ENCODE peak calls at places on chromosomes 11 and 22, in four cellular contexts. One of them, this sample, is unnamed.

GRCh38 chr11:76790251-76790650 is 7.1 kb downstream of the TSKU start:
- DNase-seq in brain microvascular endothelial cell: no peak
- DNase-seq in IMR-90: no peak
- DNase-seq in spleen: peak; percentile 51
- DNase-seq in this sample: no peak

GRCh38 chr11:128482512-128483191 is 104.7 kb downstream of the ETS1 start:
- DNase-seq in brain microvascular endothelial cell: peak; percentile 39
- DNase-seq in IMR-90: peak; percentile 46
- DNase-seq in spleen: no peak
- DNase-seq in this sample: no peak

GRCh38 chr11:119727523-119728081 is 1.4 kb downstream of the NECTIN1 start:
- DNase-seq in brain microvascular endothelial cell: no peak
- DNase-seq in IMR-90: no peak
- DNase-seq in spleen: peak; percentile 90
- DNase-seq in this sample: no peak

GRCh38 chr22:30694171-30694637 is 470 bp upstream of the OSBP2 start:
- DNase-seq in brain microvascular endothelial cell: no peak
- DNase-seq in IMR-90: peak; percentile 35
- DNase-seq in spleen: peak; percentile 83
- DNase-seq in this sample: peak; percentile 2

GRCh38 chr11:125069796-125070195 is 6.7 kb downstream of the SLC37A2 start:
- DNase-seq in brain microvascular endothelial cell: no peak
- DNase-seq in IMR-90: peak; percentile 18
- DNase-seq in spleen: peak; percentile 74
- DNase-seq in this sample: no peak

GRCh38 chr11:36306888-36307287 is 10.8 kb downstream of the PRR5L start:
- DNase-seq in brain microvascular endothelial cell: no peak
- DNase-seq in IMR-90: no peak
- DNase-seq in spleen: no peak
- DNase-seq in this sample: no peak

GRCh38 chr11:119484741-119485605 is 62.0 kb upstream of the THY1 start:
- DNase-seq in brain microvascular endothelial cell: no peak
- DNase-seq in IMR-90: no peak
- DNase-seq in spleen: peak; percentile 59
- DNase-seq in this sample: no peak

GRCh38 chr11:127006311-127006710 is 5.7 kb upstream of the KIRREL3 start:
- DNase-seq in brain microvascular endothelial cell: no peak
- DNase-seq in IMR-90: peak; percentile 55
- DNase-seq in spleen: no peak
- DNase-seq in this sample: no peak

GRCh38 chr11:130806746-130807145 is 109.5 kb downstream of the SNX19 start:
- DNase-seq in brain microvascular endothelial cell: no peak
- DNase-seq in IMR-90: no peak
- DNase-seq in spleen: no peak
- DNase-seq in this sample: no peak

GRCh38 chr11:73982595-73982989 is at the start of gene UCP2:
- DNase-seq in brain microvascular endothelial cell: peak; percentile 68
- DNase-seq in IMR-90: peak; percentile 73
- DNase-seq in spleen: peak; percentile 98
- DNase-seq in this sample: peak; percentile 26

GRCh38 chr22:20298803-20299735 is 20.8 kb downstream of the DGCR6L start:
- DNase-seq in brain microvascular endothelial cell: peak; percentile 35
- DNase-seq in IMR-90: peak; percentile 67
- DNase-seq in spleen: peak; percentile 95
- DNase-seq in this sample: peak; percentile 20

GRCh38 chr11:5277807-5278206 is 8.1 kb upstream of the HBE1 start:
- DNase-seq in brain microvascular endothelial cell: no peak
- DNase-seq in IMR-90: no peak
- DNase-seq in spleen: no peak
- DNase-seq in this sample: no peak

GRCh38 chr22:29570912-29571549 is 9.9 kb downstream of the NIPSNAP1 start:
- DNase-seq in brain microvascular endothelial cell: no peak
- DNase-seq in IMR-90: no peak
- DNase-seq in spleen: no peak
- DNase-seq in this sample: no peak

GRCh38 chr22:29570456-29570855 is 10.5 kb downstream of the NIPSNAP1 start:
- DNase-seq in brain microvascular endothelial cell: no peak
- DNase-seq in IMR-90: no peak
- DNase-seq in spleen: no peak
- DNase-seq in this sample: no peak

GRCh38 chr22:29567338-29567737 is 13.6 kb downstream of the NIPSNAP1 start:
- DNase-seq in brain microvascular endothelial cell: no peak
- DNase-seq in IMR-90: no peak
- DNase-seq in spleen: no peak
- DNase-seq in this sample: no peak

GRCh38 chr22:29563652-29564460 is 10.3 kb upstream of the THOC5 start:
- DNase-seq in brain microvascular endothelial cell: no peak
- DNase-seq in IMR-90: no peak
- DNase-seq in spleen: no peak
- DNase-seq in this sample: no peak

GRCh38 chr22:29569011-29569678 is 11.8 kb downstream of the NIPSNAP1 start:
- DNase-seq in brain microvascular endothelial cell: no peak
- DNase-seq in IMR-90: no peak
- DNase-seq in spleen: no peak
- DNase-seq in this sample: no peak
- TF ChIP-seq CTCF in brain microvascular endothelial cell: no peak
- TF ChIP-seq CTCF in IMR-90: no peak
- TF ChIP-seq CTCF in spleen: no peak
- TF ChIP-seq CTCF in this sample: no peak

GRCh38 chr22:23538502-23538860 is 41.6 kb downstream of the IGLL1 start:
- DNase-seq in brain microvascular endothelial cell: no peak
- DNase-seq in IMR-90: no peak
- DNase-seq in spleen: peak; percentile 40
- DNase-seq in this sample: no peak
- TF ChIP-seq CTCF in brain microvascular endothelial cell: no peak
- TF ChIP-seq CTCF in IMR-90: no peak
- TF ChIP-seq CTCF in spleen: no peak
- TF ChIP-seq CTCF in this sample: no peak

GRCh38 chr11:838441-839279 is 3.7 kb downstream of the POLR2L start:
- DNase-seq in brain microvascular endothelial cell: no peak
- DNase-seq in IMR-90: no peak
- DNase-seq in spleen: no peak
- DNase-seq in this sample: no peak
- TF ChIP-seq CTCF in brain microvascular endothelial cell: peak; percentile 60
- TF ChIP-seq CTCF in IMR-90: peak; percentile 13
- TF ChIP-seq CTCF in spleen: no peak
- TF ChIP-seq CTCF in this sample: peak; percentile 46

GRCh38 chr11:6845383-6845782 is at the start of gene OR10A5:
- DNase-seq in brain microvascular endothelial cell: no peak
- DNase-seq in IMR-90: no peak
- DNase-seq in spleen: no peak
- DNase-seq in this sample: no peak
- TF ChIP-seq CTCF in brain microvascular endothelial cell: no peak
- TF ChIP-seq CTCF in IMR-90: no peak
- TF ChIP-seq CTCF in spleen: no peak
- TF ChIP-seq CTCF in this sample: no peak

DNA sequence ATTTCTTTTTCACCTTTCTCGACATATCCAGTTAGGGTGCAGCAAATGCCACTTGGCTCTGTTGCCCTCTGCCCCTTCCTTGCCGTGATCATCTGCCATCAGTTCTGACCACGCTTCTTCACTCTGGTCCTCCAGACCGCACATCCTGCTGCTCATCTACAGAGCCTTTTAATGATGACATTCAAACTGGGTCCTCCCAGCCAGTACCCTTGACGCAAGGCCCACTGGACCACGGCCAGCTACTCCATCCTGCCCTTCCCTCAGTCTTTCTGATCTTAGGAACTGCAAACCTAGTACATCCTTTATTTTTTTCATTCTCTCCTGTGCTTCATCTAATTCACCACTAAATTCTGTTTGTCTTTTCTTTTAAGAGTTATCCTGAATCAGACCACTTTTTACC is 551.8 kb downstream of the NTM start:
- DNase-seq in brain microvascular endothelial cell: no peak
- DNase-seq in IMR-90: no peak
- DNase-seq in spleen: no peak
- DNase-seq in this sample: no peak
- TF ChIP-seq CTCF in brain microvascular endothelial cell: no peak
- TF ChIP-seq CTCF in IMR-90: no peak
- TF ChIP-seq CTCF in spleen: no peak
- TF ChIP-seq CTCF in this sample: no peak

GRCh38 chr22:22720201-22720723 is 75.8 kb downstream of the GGTLC2 start:
- DNase-seq in brain microvascular endothelial cell: peak; percentile 51
- DNase-seq in IMR-90: peak; percentile 34
- DNase-seq in spleen: no peak
- DNase-seq in this sample: no peak
- TF ChIP-seq CTCF in brain microvascular endothelial cell: peak; percentile 72
- TF ChIP-seq CTCF in IMR-90: peak; percentile 33
- TF ChIP-seq CTCF in spleen: peak; percentile 63
- TF ChIP-seq CTCF in this sample: peak; percentile 45

GRCh38 chr11:100220801-100221200 is 466.3 kb upstream of the ARHGAP42 start:
- DNase-seq in brain microvascular endothelial cell: no peak
- DNase-seq in IMR-90: no peak
- DNase-seq in spleen: no peak
- DNase-seq in this sample: no peak

DNA sequence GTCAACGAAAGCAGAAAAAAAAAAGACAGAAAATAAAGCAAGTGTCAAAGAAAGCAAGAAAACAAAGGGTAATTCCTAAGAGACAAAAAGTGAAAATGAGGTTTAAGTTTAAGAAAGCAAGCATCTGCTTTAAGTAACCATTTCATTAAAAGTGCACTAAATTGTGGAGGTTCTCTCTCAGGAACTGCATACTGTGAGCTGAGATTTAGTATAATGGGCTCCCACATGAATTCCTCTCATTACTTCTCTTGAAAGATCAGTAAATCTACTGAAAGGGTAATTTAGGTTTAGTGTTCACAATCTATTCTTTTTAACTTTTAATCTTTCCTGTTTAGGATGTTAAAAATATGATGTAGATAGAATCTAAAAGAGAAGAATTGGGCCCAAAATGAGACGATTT is 465.3 kb upstream of the ARHGAP42 start:
- DNase-seq in brain microvascular endothelial cell: no peak
- DNase-seq in IMR-90: no peak
- DNase-seq in spleen: no peak
- DNase-seq in this sample: no peak
- TF ChIP-seq CTCF in brain microvascular endothelial cell: no peak
- TF ChIP-seq CTCF in IMR-90: no peak
- TF ChIP-seq CTCF in spleen: no peak
- TF ChIP-seq CTCF in this sample: no peak

GRCh38 chr11:68019486-68019885 is 9.4 kb downstream of the ALDH3B1 start:
- DNase-seq in brain microvascular endothelial cell: no peak
- DNase-seq in IMR-90: no peak
- DNase-seq in spleen: no peak
- DNase-seq in this sample: no peak

GRCh38 chr11:68020575-68020974 is 9.9 kb upstream of the NDUFS8 start:
- DNase-seq in brain microvascular endothelial cell: no peak
- DNase-seq in IMR-90: peak; percentile 35
- DNase-seq in spleen: no peak
- DNase-seq in this sample: no peak

GRCh38 chr11:68022531-68022930 is 8.0 kb upstream of the NDUFS8 start:
- DNase-seq in brain microvascular endothelial cell: no peak
- DNase-seq in IMR-90: no peak
- DNase-seq in spleen: no peak
- DNase-seq in this sample: no peak

GRCh38 chr11:68018730-68019190 is 8.6 kb downstream of the ALDH3B1 start:
- DNase-seq in brain microvascular endothelial cell: no peak
- DNase-seq in IMR-90: no peak
- DNase-seq in spleen: no peak
- DNase-seq in this sample: no peak

GRCh38 chr11:68021167-68021787 is 9.2 kb upstream of the NDUFS8 start:
- DNase-seq in brain microvascular endothelial cell: no peak
- DNase-seq in IMR-90: no peak
- DNase-seq in spleen: no peak
- DNase-seq in this sample: no peak
- TF ChIP-seq CTCF in brain microvascular endothelial cell: peak; percentile 56
- TF ChIP-seq CTCF in IMR-90: peak; percentile 24
- TF ChIP-seq CTCF in spleen: peak; percentile 18
- TF ChIP-seq CTCF in this sample: no peak

DNA sequence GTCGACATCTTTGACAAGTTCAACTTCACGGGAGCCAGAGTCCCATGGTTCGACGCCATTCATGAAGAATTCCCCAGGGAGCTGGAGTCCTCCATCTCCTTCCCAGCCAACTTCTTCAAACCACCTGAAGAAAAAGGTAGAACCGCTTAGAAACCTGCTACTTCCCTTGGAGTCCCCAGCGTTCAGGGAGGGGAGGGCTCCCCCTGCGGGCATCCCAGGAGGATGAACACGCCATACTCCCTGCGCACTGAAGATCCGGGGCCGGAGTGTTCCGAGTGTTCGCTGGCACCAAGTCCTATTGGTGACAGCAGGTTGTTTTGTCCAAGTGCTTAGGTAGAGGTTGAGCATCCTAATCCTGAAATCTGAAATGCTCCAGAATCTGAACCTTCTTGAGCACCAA is 51.7 kb upstream of the PRODH start:
- DNase-seq in brain microvascular endothelial cell: no peak
- DNase-seq in IMR-90: no peak
- DNase-seq in spleen: no peak
- DNase-seq in this sample: no peak
- TF ChIP-seq CTCF in brain microvascular endothelial cell: peak; percentile 66
- TF ChIP-seq CTCF in IMR-90: peak; percentile 25
- TF ChIP-seq CTCF in spleen: peak; percentile 56
- TF ChIP-seq CTCF in this sample: peak; percentile 57

GRCh38 chr22:35547993-35548761 is 7.5 kb downstream of the RASD2 start:
- DNase-seq in brain microvascular endothelial cell: no peak
- DNase-seq in IMR-90: no peak
- DNase-seq in spleen: no peak
- DNase-seq in this sample: no peak
- TF ChIP-seq CTCF in brain microvascular endothelial cell: peak; percentile 57
- TF ChIP-seq CTCF in IMR-90: peak; percentile 17
- TF ChIP-seq CTCF in spleen: no peak
- TF ChIP-seq CTCF in this sample: peak; percentile 19

This sample was measured in AG04450.